ENCODE peak calls at places on chromosome 1, in ten cellular contexts. One of them, this sample, is unnamed.

GRCh38 chr1:221637641-221638041 is 104.2 kb downstream of the DUSP10 start:
- DNase-seq in HFFc6: peak
- DNase-seq in AG10803: peak
- DNase-seq in hepatocyte: no peak
- DNase-seq in glutamatergic neuron: no peak
- DNase-seq in psoas muscle: no peak
- DNase-seq in neural progenitor cell: no peak
- DNase-seq in cardiac muscle cell: peak
- DNase-seq in mesothelial cell of epicardium: no peak
- DNase-seq in heart right ventricle: no peak
- DNase-seq in this sample: no peak

GRCh38 chr1:56339786-56340465 is 239.4 kb downstream of the PLPP3 start:
- DNase-seq in HFFc6: no peak
- DNase-seq in AG10803: no peak
- DNase-seq in hepatocyte: no peak
- DNase-seq in glutamatergic neuron: no peak
- DNase-seq in psoas muscle: no peak
- DNase-seq in neural progenitor cell: no peak
- DNase-seq in cardiac muscle cell: no peak
- DNase-seq in mesothelial cell of epicardium: no peak
- DNase-seq in heart right ventricle: no peak
- DNase-seq in this sample: no peak

GRCh38 chr1:87928623-87929022 is 599.9 kb downstream of the LMO4 start:
- DNase-seq in HFFc6: no peak
- DNase-seq in AG10803: no peak
- DNase-seq in hepatocyte: peak
- DNase-seq in glutamatergic neuron: no peak
- DNase-seq in psoas muscle: no peak
- DNase-seq in neural progenitor cell: no peak
- DNase-seq in cardiac muscle cell: no peak
- DNase-seq in mesothelial cell of epicardium: no peak
- DNase-seq in heart right ventricle: no peak
- DNase-seq in this sample: no peak

GRCh38 chr1:23449918-23450317 is 25.4 kb upstream of the TCEA3 start:
- DNase-seq in HFFc6: no peak
- DNase-seq in AG10803: no peak
- DNase-seq in hepatocyte: no peak
- DNase-seq in glutamatergic neuron: no peak
- DNase-seq in psoas muscle: peak
- DNase-seq in neural progenitor cell: no peak
- DNase-seq in cardiac muscle cell: no peak
- DNase-seq in mesothelial cell of epicardium: no peak
- DNase-seq in heart right ventricle: peak
- DNase-seq in this sample: no peak

GRCh38 chr1:232291681-232292080 is 338.3 kb downstream of the SIPA1L2 start:
- DNase-seq in HFFc6: no peak
- DNase-seq in AG10803: no peak
- DNase-seq in hepatocyte: no peak
- DNase-seq in glutamatergic neuron: no peak
- DNase-seq in psoas muscle: no peak
- DNase-seq in neural progenitor cell: no peak
- DNase-seq in cardiac muscle cell: no peak
- DNase-seq in mesothelial cell of epicardium: no peak
- DNase-seq in heart right ventricle: no peak
- DNase-seq in this sample: no peak

GRCh38 chr1:245888809-245889208 is 618.3 kb downstream of the SMYD3 start:
- DNase-seq in HFFc6: peak
- DNase-seq in AG10803: peak
- DNase-seq in hepatocyte: peak
- DNase-seq in glutamatergic neuron: no peak
- DNase-seq in psoas muscle: no peak
- DNase-seq in neural progenitor cell: peak
- DNase-seq in cardiac muscle cell: peak
- DNase-seq in mesothelial cell of epicardium: no peak
- DNase-seq in heart right ventricle: no peak
- DNase-seq in this sample: no peak

GRCh38 chr1:57118948-57119637 is 153.3 kb upstream of the C8B start:
- DNase-seq in HFFc6: no peak
- DNase-seq in AG10803: no peak
- DNase-seq in hepatocyte: no peak
- DNase-seq in glutamatergic neuron: no peak
- DNase-seq in psoas muscle: no peak
- DNase-seq in neural progenitor cell: no peak
- DNase-seq in cardiac muscle cell: no peak
- DNase-seq in mesothelial cell of epicardium: no peak
- DNase-seq in heart right ventricle: no peak
- DNase-seq in this sample: no peak

GRCh38 chr1:54623216-54624007 is at the start of gene FAM151A:
- DNase-seq in HFFc6: no peak
- DNase-seq in AG10803: no peak
- DNase-seq in hepatocyte: peak
- DNase-seq in glutamatergic neuron: no peak
- DNase-seq in psoas muscle: no peak
- DNase-seq in neural progenitor cell: no peak
- DNase-seq in cardiac muscle cell: peak
- DNase-seq in mesothelial cell of epicardium: no peak
- DNase-seq in heart right ventricle: peak
- DNase-seq in this sample: peak

DNA sequence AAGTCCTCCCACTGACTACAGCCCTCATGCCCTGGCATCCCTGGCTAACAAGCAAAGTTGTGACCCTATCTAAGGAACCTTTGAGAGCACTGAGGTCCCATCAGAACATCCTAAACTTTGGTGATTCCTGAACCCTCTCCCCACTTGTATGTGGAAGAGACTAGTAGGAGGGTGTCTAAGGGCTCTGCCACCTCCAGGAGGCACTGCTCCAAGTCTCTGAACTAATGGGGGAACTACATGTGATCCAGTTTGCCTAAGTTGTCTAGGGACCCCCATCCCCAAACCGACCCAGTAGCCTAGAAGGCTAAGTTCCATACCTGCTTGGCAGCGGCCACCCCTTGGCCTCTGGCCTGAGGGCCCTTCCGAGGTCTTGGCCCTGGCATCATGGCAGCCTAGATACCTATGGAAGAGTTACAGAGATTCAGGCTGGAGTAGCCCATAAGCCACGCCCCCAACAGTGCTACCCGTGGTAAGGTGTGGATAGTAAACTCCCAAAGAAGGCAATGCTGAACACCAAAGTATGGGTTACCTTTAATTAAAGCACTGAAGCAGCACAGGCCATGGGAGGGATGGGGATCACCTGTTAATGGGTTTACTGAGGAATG is 1.7 kb downstream of the CC2D1B start:
- DNase-seq in HFFc6: no peak
- DNase-seq in AG10803: no peak
- DNase-seq in hepatocyte: no peak
- DNase-seq in glutamatergic neuron: no peak
- DNase-seq in psoas muscle: no peak
- DNase-seq in neural progenitor cell: no peak
- DNase-seq in cardiac muscle cell: no peak
- DNase-seq in mesothelial cell of epicardium: no peak
- DNase-seq in heart right ventricle: no peak
- DNase-seq in this sample: no peak
- TF ChIP-seq CTCF in HFFc6: no peak
- TF ChIP-seq CTCF in AG10803: no peak
- TF ChIP-seq CTCF in hepatocyte: no peak
- TF ChIP-seq CTCF in glutamatergic neuron: no peak
- TF ChIP-seq CTCF in psoas muscle: no peak
- TF ChIP-seq CTCF in neural progenitor cell: peak
- TF ChIP-seq CTCF in cardiac muscle cell: no peak
- TF ChIP-seq CTCF in mesothelial cell of epicardium: no peak
- TF ChIP-seq CTCF in heart right ventricle: no peak
- TF ChIP-seq CTCF in this sample: no peak

GRCh38 chr1:67114162-67114561 is 20.6 kb downstream of the C1orf141 start:
- DNase-seq in HFFc6: no peak
- DNase-seq in AG10803: no peak
- DNase-seq in hepatocyte: no peak
- DNase-seq in glutamatergic neuron: no peak
- DNase-seq in psoas muscle: no peak
- DNase-seq in neural progenitor cell: no peak
- DNase-seq in cardiac muscle cell: no peak
- DNase-seq in mesothelial cell of epicardium: no peak
- DNase-seq in heart right ventricle: no peak
- DNase-seq in this sample: no peak

GRCh38 chr1:67105508-67105907 is 29.3 kb downstream of the C1orf141 start:
- DNase-seq in HFFc6: no peak
- DNase-seq in AG10803: no peak
- DNase-seq in hepatocyte: no peak
- DNase-seq in glutamatergic neuron: no peak
- DNase-seq in psoas muscle: no peak
- DNase-seq in neural progenitor cell: no peak
- DNase-seq in cardiac muscle cell: no peak
- DNase-seq in mesothelial cell of epicardium: no peak
- DNase-seq in heart right ventricle: no peak
- DNase-seq in this sample: no peak

DNA sequence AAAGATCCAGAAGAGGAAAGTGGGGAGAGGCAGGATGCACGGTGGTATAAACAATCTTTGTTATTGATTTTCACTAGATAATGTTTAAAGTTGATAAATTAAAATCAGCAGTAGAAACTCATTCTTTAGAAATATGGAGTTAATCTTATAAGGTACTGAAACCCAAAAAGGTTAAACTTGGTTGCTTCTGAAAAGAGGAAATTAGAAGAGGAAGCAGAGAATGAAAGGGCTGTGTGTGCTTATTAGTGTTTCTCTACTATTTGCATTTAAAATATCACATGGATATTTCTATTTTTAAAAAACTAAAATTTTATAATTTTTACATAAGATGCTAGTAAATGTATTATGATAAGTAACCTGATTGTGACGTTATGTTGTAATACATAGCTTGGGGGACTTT is 24.4 kb downstream of the C1orf141 start:
- DNase-seq in HFFc6: no peak
- DNase-seq in AG10803: no peak
- DNase-seq in hepatocyte: no peak
- DNase-seq in glutamatergic neuron: no peak
- DNase-seq in psoas muscle: no peak
- DNase-seq in neural progenitor cell: no peak
- DNase-seq in cardiac muscle cell: no peak
- DNase-seq in mesothelial cell of epicardium: no peak
- DNase-seq in heart right ventricle: no peak
- DNase-seq in this sample: no peak
- TF ChIP-seq CTCF in HFFc6: no peak
- TF ChIP-seq CTCF in AG10803: no peak
- TF ChIP-seq CTCF in hepatocyte: no peak
- TF ChIP-seq CTCF in glutamatergic neuron: no peak
- TF ChIP-seq CTCF in psoas muscle: no peak
- TF ChIP-seq CTCF in neural progenitor cell: no peak
- TF ChIP-seq CTCF in cardiac muscle cell: no peak
- TF ChIP-seq CTCF in mesothelial cell of epicardium: no peak
- TF ChIP-seq CTCF in heart right ventricle: no peak
- TF ChIP-seq CTCF in this sample: no peak

GRCh38 chr1:150186789-150187559 is 37.3 kb downstream of the PLEKHO1 start:
- DNase-seq in HFFc6: peak
- DNase-seq in AG10803: peak
- DNase-seq in hepatocyte: peak
- DNase-seq in glutamatergic neuron: no peak
- DNase-seq in psoas muscle: no peak
- DNase-seq in neural progenitor cell: peak
- DNase-seq in cardiac muscle cell: peak
- DNase-seq in mesothelial cell of epicardium: no peak
- DNase-seq in heart right ventricle: no peak
- DNase-seq in this sample: no peak

GRCh38 chr1:150182233-150182632 is 32.5 kb downstream of the PLEKHO1 start:
- DNase-seq in HFFc6: no peak
- DNase-seq in AG10803: no peak
- DNase-seq in hepatocyte: no peak
- DNase-seq in glutamatergic neuron: no peak
- DNase-seq in psoas muscle: no peak
- DNase-seq in neural progenitor cell: no peak
- DNase-seq in cardiac muscle cell: no peak
- DNase-seq in mesothelial cell of epicardium: no peak
- DNase-seq in heart right ventricle: no peak
- DNase-seq in this sample: no peak

GRCh38 chr1:150192012-150192411 is 42.3 kb downstream of the PLEKHO1 start:
- DNase-seq in HFFc6: peak
- DNase-seq in AG10803: peak
- DNase-seq in hepatocyte: peak
- DNase-seq in glutamatergic neuron: no peak
- DNase-seq in psoas muscle: no peak
- DNase-seq in neural progenitor cell: no peak
- DNase-seq in cardiac muscle cell: peak
- DNase-seq in mesothelial cell of epicardium: no peak
- DNase-seq in heart right ventricle: no peak
- DNase-seq in this sample: no peak

GRCh38 chr1:150185481-150185880 is 35.8 kb downstream of the PLEKHO1 start:
- DNase-seq in HFFc6: no peak
- DNase-seq in AG10803: no peak
- DNase-seq in hepatocyte: no peak
- DNase-seq in glutamatergic neuron: no peak
- DNase-seq in psoas muscle: no peak
- DNase-seq in neural progenitor cell: no peak
- DNase-seq in cardiac muscle cell: no peak
- DNase-seq in mesothelial cell of epicardium: no peak
- DNase-seq in heart right ventricle: no peak
- DNase-seq in this sample: no peak

DNA sequence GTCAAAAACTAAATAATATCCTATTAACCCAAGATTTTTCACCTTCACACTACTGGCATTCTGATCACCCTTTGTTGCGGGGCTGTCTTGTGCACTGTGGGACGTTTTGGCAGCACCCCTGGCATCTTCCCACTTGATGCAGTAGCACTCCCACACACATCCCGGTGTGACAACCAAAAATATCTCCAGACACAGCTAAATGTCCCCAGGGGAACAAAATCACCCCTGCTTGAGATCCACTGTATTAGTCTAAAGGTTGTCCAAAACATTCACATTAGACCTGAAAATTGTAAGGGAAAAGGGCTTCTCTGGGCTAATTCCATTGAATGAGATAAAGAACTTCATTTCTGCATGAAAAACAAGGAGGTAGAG is 37.8 kb downstream of the PLEKHO1 start:
- DNase-seq in HFFc6: no peak
- DNase-seq in AG10803: no peak
- DNase-seq in hepatocyte: no peak
- DNase-seq in glutamatergic neuron: no peak
- DNase-seq in psoas muscle: no peak
- DNase-seq in neural progenitor cell: no peak
- DNase-seq in cardiac muscle cell: no peak
- DNase-seq in mesothelial cell of epicardium: no peak
- DNase-seq in heart right ventricle: no peak
- DNase-seq in this sample: no peak
- TF ChIP-seq CTCF in HFFc6: peak
- TF ChIP-seq CTCF in AG10803: no peak
- TF ChIP-seq CTCF in hepatocyte: no peak
- TF ChIP-seq CTCF in glutamatergic neuron: peak
- TF ChIP-seq CTCF in psoas muscle: no peak
- TF ChIP-seq CTCF in neural progenitor cell: no peak
- TF ChIP-seq CTCF in cardiac muscle cell: no peak
- TF ChIP-seq CTCF in mesothelial cell of epicardium: peak
- TF ChIP-seq CTCF in heart right ventricle: no peak
- TF ChIP-seq CTCF in this sample: peak

GRCh38 chr1:3432306-3432705 is 22.2 kb upstream of the ARHGEF16 start:
- DNase-seq in HFFc6: no peak
- DNase-seq in AG10803: no peak
- DNase-seq in hepatocyte: no peak
- DNase-seq in glutamatergic neuron: no peak
- DNase-seq in psoas muscle: peak
- DNase-seq in neural progenitor cell: no peak
- DNase-seq in cardiac muscle cell: no peak
- DNase-seq in mesothelial cell of epicardium: no peak
- DNase-seq in heart right ventricle: peak
- DNase-seq in this sample: no peak

GRCh38 chr1:3430406-3430805 is 24.1 kb upstream of the ARHGEF16 start:
- DNase-seq in HFFc6: no peak
- DNase-seq in AG10803: no peak
- DNase-seq in hepatocyte: no peak
- DNase-seq in glutamatergic neuron: no peak
- DNase-seq in psoas muscle: no peak
- DNase-seq in neural progenitor cell: no peak
- DNase-seq in cardiac muscle cell: no peak
- DNase-seq in mesothelial cell of epicardium: no peak
- DNase-seq in heart right ventricle: peak
- DNase-seq in this sample: no peak

GRCh38 chr1:3431686-3432085 is 22.8 kb upstream of the ARHGEF16 start:
- DNase-seq in HFFc6: no peak
- DNase-seq in AG10803: no peak
- DNase-seq in hepatocyte: no peak
- DNase-seq in glutamatergic neuron: no peak
- DNase-seq in psoas muscle: peak
- DNase-seq in neural progenitor cell: no peak
- DNase-seq in cardiac muscle cell: no peak
- DNase-seq in mesothelial cell of epicardium: no peak
- DNase-seq in heart right ventricle: peak
- DNase-seq in this sample: no peak

GRCh38 chr1:3430820-3431219 is 23.6 kb upstream of the ARHGEF16 start:
- DNase-seq in HFFc6: no peak
- DNase-seq in AG10803: no peak
- DNase-seq in hepatocyte: no peak
- DNase-seq in glutamatergic neuron: no peak
- DNase-seq in psoas muscle: peak
- DNase-seq in neural progenitor cell: no peak
- DNase-seq in cardiac muscle cell: no peak
- DNase-seq in mesothelial cell of epicardium: no peak
- DNase-seq in heart right ventricle: peak
- DNase-seq in this sample: no peak

DNA sequence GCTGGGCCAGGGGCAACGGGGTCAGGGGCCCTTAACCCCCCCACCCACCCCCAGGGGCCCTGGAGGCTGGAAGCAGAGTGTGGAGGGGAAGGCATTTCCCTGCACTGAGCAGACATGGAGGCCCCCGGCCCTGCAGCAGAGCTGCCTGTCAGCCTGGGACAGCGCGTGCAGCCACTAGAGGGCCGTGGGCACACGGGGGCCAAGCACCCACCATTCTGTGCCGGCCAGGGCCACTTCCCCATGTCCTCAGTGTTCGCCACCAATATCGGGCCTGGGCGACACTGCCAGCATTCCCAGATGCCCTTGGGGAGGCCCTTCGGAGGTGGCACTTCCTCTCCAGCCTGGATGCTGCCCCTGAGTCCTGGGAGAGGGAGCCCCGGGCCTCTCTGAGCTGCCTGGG is 23.2 kb upstream of the ARHGEF16 start:
- DNase-seq in HFFc6: no peak
- DNase-seq in AG10803: no peak
- DNase-seq in hepatocyte: no peak
- DNase-seq in glutamatergic neuron: peak
- DNase-seq in psoas muscle: peak
- DNase-seq in neural progenitor cell: peak
- DNase-seq in cardiac muscle cell: no peak
- DNase-seq in mesothelial cell of epicardium: no peak
- DNase-seq in heart right ventricle: peak
- DNase-seq in this sample: peak
- TF ChIP-seq CTCF in HFFc6: peak
- TF ChIP-seq CTCF in AG10803: peak
- TF ChIP-seq CTCF in hepatocyte: peak
- TF ChIP-seq CTCF in glutamatergic neuron: peak
- TF ChIP-seq CTCF in psoas muscle: no peak
- TF ChIP-seq CTCF in neural progenitor cell: peak
- TF ChIP-seq CTCF in cardiac muscle cell: peak
- TF ChIP-seq CTCF in mesothelial cell of epicardium: peak
- TF ChIP-seq CTCF in heart right ventricle: no peak
- TF ChIP-seq CTCF in this sample: peak